ENCODE peak calls at places on chromosomes 6 and 20, in seven cellular contexts. H is tibial artery, M is neural progenitor cell, C is transverse colon, J is A673, D is heart left ventricle, L is HL-60. A is an unnamed sample.

GRCh38 chr20:7859371-7859802 is 80.9 kb downstream of the HAO1 start:
- DNase-seq in L (peak), D (peak), M (peak), H (no peak), C (no peak), J (peak), A (no peak)

GRCh38 chr20:59583428-59584277 is 20.7 kb upstream of the PHACTR3 start:
- DNase-seq in L (no peak), H (no peak), M (no peak), D (peak), J (peak), C (peak), A (no peak)

GRCh38 chr6:158028421-158028820 is 46.8 kb downstream of the SYNJ2 start:
- DNase-seq in L (no peak), J (no peak), D (no peak), H (peak), C (no peak), M (no peak), A (no peak)

GRCh38 chr6:101226677-101227135 is 166.8 kb upstream of the GRIK2 start:
- DNase-seq in C (no peak), L (no peak), D (no peak), J (peak), H (no peak), M (peak), A (no peak)

GRCh38 chr6:21437583-21437982 is 156.0 kb upstream of the SOX4 start:
- DNase-seq in L (no peak), D (no peak), M (no peak), H (no peak), J (no peak), C (no peak), A (no peak)

GRCh38 chr6:11744753-11745152 is 33.9 kb downstream of the ADTRP start:
- DNase-seq in C (peak), D (peak), J (peak), L (no peak), M (no peak), H (peak), A (no peak)

GRCh38 chr6:166168616-166169548 is 1.2 kb upstream of the TBXT start:
- DNase-seq in H (no peak), D (no peak), J (no peak), C (no peak), M (peak), L (no peak), A (no peak)

GRCh38 chr20:18299364-18299763 is 11.0 kb downstream of the ZNF133 start:
- DNase-seq in M (no peak), L (no peak), H (no peak), J (no peak), C (no peak), D (no peak), A (no peak)

GRCh38 chr20:53412600-53413187 is 180.9 kb downstream of the ZNF217 start:
- DNase-seq in D (no peak), H (no peak), M (peak), C (no peak), J (no peak), L (no peak), A (no peak)

GRCh38 chr6:170290306-170291128 is at the start of gene DLL1:
- DNase-seq in H (no peak), J (peak), D (peak), C (peak), M (peak), L (no peak), A (peak)

GRCh38 chr20:4484431-4485057 is 237.2 kb upstream of the PRND start:
- DNase-seq in J (peak), M (no peak), C (no peak), D (no peak), L (no peak), H (no peak), A (no peak)

GRCh38 chr6:101085327-101085726 is 204.2 kb upstream of the ASCC3 start:
- DNase-seq in J (no peak), C (no peak), H (no peak), M (peak), D (no peak), L (no peak), A (no peak)

GRCh38 chr6:129006685-129007514 is 124.0 kb downstream of the LAMA2 start:
- DNase-seq in C (no peak), J (no peak), H (no peak), D (no peak), L (no peak), M (no peak), A (no peak)

GRCh38 chr6:73579851-73580246 is 59.0 kb upstream of the EEF1A1 start:
- DNase-seq in L (no peak), D (peak), M (no peak), H (peak), J (no peak), C (no peak), A (peak)

GRCh38 chr20:34747479-34747878 is 43.3 kb downstream of the TP53INP2 start:
- DNase-seq in D (no peak), H (no peak), M (no peak), L (no peak), C (no peak), J (no peak), A (no peak)

GRCh38 chr20:4329232-4329631 is 313.9 kb upstream of the RNF24 start:
- DNase-seq in M (no peak), H (no peak), D (no peak), C (no peak), L (no peak), J (peak), A (no peak)

GRCh38 chr20:17109307-17109706 is 117.5 kb upstream of the PCSK2 start:
- DNase-seq in H (no peak), L (no peak), J (no peak), M (no peak), D (no peak), C (no peak), A (no peak)

GRCh38 chr20:6767536-6768227 is at the start of gene BMP2:
- DNase-seq in C (peak), L (no peak), D (peak), J (peak), H (peak), M (peak), A (peak)

GRCh38 chr6:21967282-21967681 is 329.6 kb downstream of the PRL start:
- DNase-seq in H (no peak), C (no peak), M (no peak), L (no peak), J (no peak), D (no peak), A (no peak)

GRCh38 chr6:28789553-28790083 is 134.2 kb downstream of the TRIM27 start:
- DNase-seq in H (no peak), M (peak), J (peak), L (no peak), D (no peak), C (no peak), A (no peak)

GRCh38 chr6:116327803-116328527 is 42.8 kb upstream of the DSE start:
- DNase-seq in H (no peak), C (no peak), M (no peak), L (no peak), D (no peak), J (peak), A (no peak)

GRCh38 chr6:37576336-37576737 is 76.6 kb upstream of the CCDC167 start:
- DNase-seq in J (no peak), C (no peak), D (no peak), H (no peak), L (no peak), M (no peak), A (no peak)

GRCh38 chr6:31896493-31896855 is 1.0 kb downstream of the EHMT2 start:
- DNase-seq in H (no peak), M (no peak), L (no peak), J (no peak), C (no peak), D (no peak), A (no peak)
- H3K27ac ChIP-seq in H (peak), M (no peak), L (peak), J (peak), C (peak), D (peak), A (peak)

DNA sequence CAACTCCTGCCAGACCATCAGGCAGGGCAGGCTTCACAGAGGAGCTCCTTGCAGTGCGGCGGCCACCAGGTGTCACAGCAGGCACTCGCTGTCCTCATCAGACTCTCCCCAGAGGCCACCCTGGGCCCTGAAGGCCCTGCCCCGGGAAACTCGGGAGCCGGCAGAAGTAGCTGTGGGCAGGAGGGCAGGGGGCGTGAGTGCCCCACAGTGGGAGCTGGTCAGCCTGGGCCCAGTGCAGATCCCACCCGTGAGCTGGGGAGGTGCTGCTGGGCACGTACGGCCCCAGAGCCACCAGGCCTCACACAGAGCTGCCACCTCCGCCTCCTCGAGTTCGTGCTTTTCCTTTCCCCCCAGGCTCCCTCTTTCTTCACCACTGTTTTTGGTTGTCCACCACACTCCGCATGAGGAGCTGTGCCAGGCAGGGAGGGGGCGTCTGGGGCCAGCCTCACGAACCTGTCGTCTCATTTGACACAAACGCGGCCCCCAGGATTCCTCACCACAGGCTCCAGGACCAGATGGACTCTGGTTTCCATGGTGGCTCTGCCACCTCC is 33.8 kb downstream of the FRMD1 start:
- DNase-seq in M (no peak), H (no peak), L (no peak), C (no peak), D (no peak), J (no peak), A (no peak)
- H3K27ac ChIP-seq in M (no peak), H (no peak), L (no peak), C (no peak), D (peak), J (no peak), A (no peak)

GRCh38 chr6:39430968-39431523 is 108.5 kb upstream of the KCNK16 start:
- DNase-seq in M (peak), L (no peak), H (peak), C (peak), D (peak), J (peak), A (peak)
- H3K27ac ChIP-seq in M (no peak), L (no peak), H (peak), C (peak), D (peak), J (no peak), A (peak)

GRCh38 chr6:90107721-90108364 is 188.8 kb downstream of the BACH2 start:
- DNase-seq in M (peak), L (no peak), C (no peak), D (no peak), J (no peak), H (no peak), A (no peak)
- H3K27ac ChIP-seq in M (no peak), L (no peak), C (no peak), D (no peak), J (no peak), H (no peak), A (no peak)

GRCh38 chr20:47228654-47229053 is 127.8 kb downstream of the ZMYND8 start:
- DNase-seq in C (no peak), J (no peak), M (no peak), D (peak), H (no peak), L (no peak), A (no peak)
- H3K27ac ChIP-seq in C (no peak), J (no peak), M (no peak), D (peak), H (no peak), L (no peak), A (no peak)

GRCh38 chr6:137978252-137978896 is 111.3 kb downstream of the TNFAIP3 start:
- DNase-seq in C (peak), D (no peak), H (no peak), L (no peak), J (no peak), M (no peak), A (no peak)
- H3K27ac ChIP-seq in C (no peak), D (no peak), H (no peak), L (no peak), J (no peak), M (no peak), A (no peak)

DNA sequence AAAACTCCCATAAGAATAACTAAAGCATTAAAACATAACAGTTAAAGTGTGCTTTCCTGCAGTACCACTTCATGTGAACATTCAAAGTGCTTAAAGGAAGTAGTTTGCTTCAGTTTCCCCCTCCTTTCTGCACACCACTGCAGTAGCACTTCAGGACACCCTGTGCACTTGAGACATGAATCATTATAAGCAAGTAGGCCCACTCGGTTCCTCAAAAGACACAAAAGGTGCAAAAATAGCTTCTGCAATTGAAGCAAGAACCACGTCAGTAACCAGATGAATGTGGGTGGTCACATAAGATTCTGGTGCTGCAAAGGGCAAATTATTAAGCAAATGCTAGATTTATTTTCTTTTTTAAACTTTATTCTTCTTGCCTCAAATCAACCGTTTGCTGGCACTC is 160.6 kb downstream of the HIVEP2 start:
- DNase-seq in H (no peak), J (no peak), M (no peak), L (no peak), C (no peak), D (no peak), A (no peak)
- H3K27ac ChIP-seq in H (no peak), J (no peak), M (no peak), L (no peak), C (no peak), D (no peak), A (no peak)

GRCh38 chr20:44598413-44599290 is 16.3 kb downstream of the PKIG start:
- DNase-seq in M (peak), J (peak), C (no peak), L (no peak), H (peak), D (peak), A (no peak)
- H3K27ac ChIP-seq in M (no peak), J (peak), C (peak), L (no peak), H (peak), D (peak), A (peak)